ENCODE peak calls at places on chromosome 18, in five cellular contexts. L, J, D, M and G are unnamed samples.

GRCh38 chr18:75489493-75490190 is 62.1 kb upstream of the SMIM21 start:
- DNase-seq in D (peak), L (no peak), M (peak), J (no peak), G (no peak)

GRCh38 chr18:35890323-35890722 is 82.2 kb upstream of the RMP24 start:
- DNase-seq in M (no peak), J (no peak), D (no peak), L (no peak), G (no peak)

GRCh38 chr18:10379511-10379910 is 74.9 kb upstream of the APCDD1 start:
- DNase-seq in J (no peak), L (no peak), M (no peak), D (peak), G (no peak)

GRCh38 chr18:58088723-58089074 is 44.7 kb downstream of the NEDD4L start:
- DNase-seq in J (no peak), D (no peak), L (no peak), M (no peak), G (no peak)

GRCh38 chr18:78810706-78811105 is 168.9 kb upstream of the SALL3 start:
- DNase-seq in L (no peak), D (no peak), J (no peak), M (no peak), G (no peak)

GRCh38 chr18:45106331-45106774 is 425.7 kb downstream of the SETBP1 start:
- DNase-seq in J (no peak), L (no peak), D (no peak), M (peak), G (no peak)

GRCh38 chr18:32393407-32393806 is 77.3 kb downstream of the GAREM1 start:
- DNase-seq in L (no peak), J (no peak), M (no peak), D (no peak), G (no peak)

GRCh38 chr18:51236225-51236624 is 38.7 kb upstream of the MEX3C start:
- DNase-seq in J (peak), D (peak), M (peak), L (no peak), G (no peak)

GRCh38 chr18:1361931-1362330 is 457.3 kb downstream of the ADCYAP1 start:
- DNase-seq in J (no peak), D (peak), M (no peak), L (no peak), G (no peak)

GRCh38 chr18:68965817-68966216 is 167.9 kb downstream of the CCDC102B start:
- DNase-seq in J (no peak), D (no peak), M (no peak), L (no peak), G (no peak)

GRCh38 chr18:64082054-64082453 is 66.8 kb downstream of the LINC00305 start:
- DNase-seq in J (no peak), M (no peak), D (no peak), L (no peak), G (no peak)

GRCh38 chr18:22871809-22872525 is 61.2 kb upstream of the RBBP8 start:
- DNase-seq in D (no peak), M (peak), J (no peak), L (no peak), G (no peak)

GRCh38 chr18:51621103-51621969 is 423.9 kb upstream of the MEX3C start:
- DNase-seq in D (peak), L (no peak), J (peak), M (peak), G (peak)

GRCh38 chr18:5066380-5066977 is 130.6 kb downstream of the AKAIN1 start:
- DNase-seq in J (no peak), M (no peak), L (no peak), D (no peak), G (no peak)

GRCh38 chr18:76953186-76953982 is 131.0 kb downstream of the ZNF236 start:
- DNase-seq in D (peak), J (peak), L (peak), M (peak), G (no peak)

GRCh38 chr18:22674300-22674699 is 256.6 kb upstream of the CTAGE1 start:
- DNase-seq in D (peak), M (peak), J (peak), L (no peak), G (no peak)

GRCh38 chr18:59783138-59783537 is 85.9 kb upstream of the CCBE1 start:
- DNase-seq in D (peak), L (no peak), M (peak), J (peak), G (peak)

GRCh38 chr18:35703043-35703688 is 121.6 kb downstream of the GALNT1 start:
- DNase-seq in D (no peak), J (no peak), M (no peak), L (no peak), G (no peak)

GRCh38 chr18:8835556-8835955 is 130.2 kb downstream of the MTCL1 start:
- DNase-seq in D (peak), L (no peak), J (no peak), M (peak), G (no peak)

GRCh38 chr18:22778996-22779395 is 154.1 kb upstream of the RBBP8 start:
- DNase-seq in J (no peak), M (no peak), D (no peak), L (no peak), G (no peak)